ENCODE peak calls at places on chromosome 9, in nine cellular contexts. A is cardiac muscle cell, W is left ventricle myocardium inferior, Y is OCI-LY7, X is lower lobe of right lung, P is tibial artery, S is HepG2, E is thyroid gland, V is fibroblast of lung. T is an unnamed sample. For H3K4me1, the result is how much of the 10 kb centered on the place peaks cover.

GRCh38 chr9:101727621-101728524 is 10.6 kb downstream of the GRIN3A start:
- DNase-seq in A (peak), W (no peak), Y (peak), X (no peak), P (no peak), S (peak), E (no peak), V (peak), T (no peak)

GRCh38 chr9:121333950-121334773 is 35.9 kb downstream of the STOM start:
- DNase-seq in A (no peak), W (no peak), Y (no peak), X (no peak), P (no peak), S (no peak), E (no peak), V (no peak), T (no peak)

GRCh38 chr9:22136446-22137140 is 127.5 kb upstream of the CDKN2B start:
- DNase-seq in A (no peak), W (no peak), Y (no peak), X (no peak), P (no peak), S (no peak), E (no peak), V (peak), T (no peak)

GRCh38 chr9:87502446-87503232 is 5.0 kb downstream of the DAPK1 start:
- DNase-seq in A (no peak), W (no peak), Y (no peak), X (peak), P (no peak), S (no peak), E (no peak), V (no peak), T (peak)

GRCh38 chr9:131668439-131669233 is 71.2 kb downstream of the RAPGEF1 start:
- DNase-seq in A (no peak), W (no peak), Y (peak), X (no peak), P (no peak), S (peak), E (peak), V (peak), T (peak)

GRCh38 chr9:92728831-92729734 is 35.5 kb downstream of the BICD2 start:
- DNase-seq in A (no peak), W (no peak), Y (peak), X (no peak), P (no peak), S (peak), E (no peak), V (no peak), T (peak)

GRCh38 chr9:131578016-131578415 is 32.7 kb downstream of the PRRT1B start:
- DNase-seq in A (no peak), W (no peak), Y (no peak), X (no peak), P (no peak), S (no peak), E (no peak), V (no peak), T (no peak)

GRCh38 chr9:123327697-123328100 is 28.3 kb upstream of the CRB2 start:
- DNase-seq in A (no peak), W (no peak), Y (no peak), X (peak), P (no peak), S (no peak), E (peak), V (no peak), T (peak)

GRCh38 chr9:78707481-78707977 is 410.6 kb downstream of the PSAT1 start:
- DNase-seq in A (no peak), W (no peak), Y (no peak), X (no peak), P (no peak), S (no peak), E (no peak), V (peak), T (no peak)

GRCh38 chr9:38196721-38197120 is 127.7 kb upstream of the SHB start:
- DNase-seq in A (no peak), W (no peak), Y (no peak), X (no peak), P (no peak), S (no peak), E (no peak), V (no peak), T (no peak)

GRCh38 chr9:127188396-127188795 is 66.0 kb upstream of the ANGPTL2 start:
- DNase-seq in A (no peak), W (no peak), Y (no peak), X (peak), P (no peak), S (no peak), E (no peak), V (no peak), T (peak)

GRCh38 chr9:33813712-33814641 is 3.0 kb upstream of the UBE2R2 start:
- DNase-seq in A (peak), W (no peak), Y (peak), X (no peak), P (no peak), S (peak), E (no peak), V (peak), T (no peak)

GRCh38 chr9:93244101-93244500 is 60.2 kb downstream of the WNK2 start:
- DNase-seq in A (no peak), W (no peak), Y (no peak), X (no peak), P (no peak), S (no peak), E (no peak), V (no peak), T (no peak)

GRCh38 chr9:93950619-93951601 is 4.2 kb downstream of the BARX1 start:
- DNase-seq in A (no peak), W (no peak), Y (no peak), X (no peak), P (no peak), S (no peak), E (peak), V (peak), T (peak)

GRCh38 chr9:124747065-124747464 is 24.0 kb downstream of the NR6A1 start:
- DNase-seq in A (no peak), W (no peak), Y (no peak), X (no peak), P (no peak), S (no peak), E (no peak), V (no peak), T (no peak)

GRCh38 chr9:123353984-123354591 is 1.9 kb upstream of the CRB2 start:
- DNase-seq in A (peak), W (peak), Y (peak), X (peak), P (peak), S (peak), E (peak), V (peak), T (peak)

GRCh38 chr9:92299116-92299515 is 5.6 kb upstream of the IARS1 start:
- DNase-seq in A (no peak), W (no peak), Y (peak), X (no peak), P (no peak), S (no peak), E (no peak), V (no peak), T (no peak)

GRCh38 chr9:121154782-121155181 is 46.9 kb downstream of the RAB14 start:
- DNase-seq in A (no peak), W (no peak), Y (no peak), X (no peak), P (no peak), S (no peak), E (no peak), V (no peak), T (no peak)

GRCh38 chr9:122367779-122368460 is 2.9 kb upstream of the PTGS1 start:
- DNase-seq in A (no peak), W (no peak), Y (no peak), X (no peak), P (no peak), S (no peak), E (no peak), V (no peak), T (no peak)

GRCh38 chr9:71562140-71562539 is 206.2 kb downstream of the CEMIP2 start:
- DNase-seq in A (no peak), W (no peak), Y (no peak), X (no peak), P (no peak), S (no peak), E (no peak), V (no peak), T (no peak)

GRCh38 chr9:8860925-8861324 is 1061.3 kb upstream of the DMAC1 start:
- DNase-seq in A (no peak), W (no peak), Y (no peak), X (no peak), P (no peak), S (no peak), E (no peak), V (peak), T (no peak)

GRCh38 chr9:110110154-110110553 is 97.8 kb downstream of the C9orf152 start:
- DNase-seq in A (no peak), W (no peak), Y (peak), X (no peak), P (no peak), S (no peak), E (no peak), V (no peak), T (no peak)

GRCh38 chr9:110112792-110113191 is 95.2 kb downstream of the C9orf152 start:
- DNase-seq in A (no peak), W (no peak), Y (no peak), X (no peak), P (no peak), S (no peak), E (no peak), V (no peak), T (no peak)

GRCh38 chr9:110111868-110112267 is 96.1 kb downstream of the C9orf152 start:
- DNase-seq in A (no peak), W (no peak), Y (no peak), X (no peak), P (no peak), S (no peak), E (no peak), V (no peak), T (no peak)

GRCh38 chr9:110106698-110107097 is 101.3 kb downstream of the C9orf152 start:
- DNase-seq in A (no peak), W (no peak), Y (no peak), X (no peak), P (no peak), S (no peak), E (no peak), V (no peak), T (no peak)

DNA sequence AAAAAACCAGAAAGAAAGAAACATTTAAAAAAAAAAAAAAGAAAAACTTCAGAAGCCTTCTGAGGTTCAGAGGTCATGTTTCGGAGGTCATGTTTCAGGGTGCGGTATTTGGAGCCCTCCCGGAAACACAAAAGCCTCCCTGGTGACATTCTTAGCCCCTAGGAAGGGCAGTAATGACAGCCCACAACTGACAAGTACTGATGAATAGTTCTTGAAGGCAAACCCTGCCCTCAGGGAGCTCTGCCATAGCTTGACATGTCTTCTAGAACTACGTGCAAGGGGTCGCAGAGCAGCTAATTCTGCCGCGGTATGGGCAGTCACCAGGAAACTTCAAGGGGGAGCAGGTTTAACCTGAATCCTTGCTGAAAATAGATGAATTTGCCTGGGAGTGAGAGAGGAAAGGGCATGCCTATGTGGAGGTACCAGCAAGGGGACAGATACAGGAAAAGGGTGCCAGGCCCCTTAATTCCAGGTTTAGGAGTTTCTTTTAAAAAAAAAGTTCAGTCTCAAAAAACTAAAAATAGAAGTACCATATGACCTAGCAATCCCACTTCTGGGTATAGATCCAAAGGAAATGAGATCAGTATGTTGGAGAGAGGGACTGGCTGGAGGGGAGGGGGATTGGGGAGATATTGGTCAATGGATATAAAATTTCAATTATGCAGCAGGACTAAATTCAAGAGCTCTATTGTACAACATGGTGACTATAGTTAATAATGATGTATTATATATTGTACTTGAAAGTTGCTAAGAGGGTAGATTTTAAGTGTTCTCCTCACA is 98.4 kb downstream of the C9orf152 start:
- DNase-seq in A (no peak), W (no peak), Y (no peak), X (no peak), P (no peak), S (no peak), E (no peak), V (peak), T (no peak)
- H3K4me1 ChIP-seq in A (under half), W (half or more), Y (half or more), X (under half), P (under half), S (under half), E (under half), V (under half), T (under half)

DNA sequence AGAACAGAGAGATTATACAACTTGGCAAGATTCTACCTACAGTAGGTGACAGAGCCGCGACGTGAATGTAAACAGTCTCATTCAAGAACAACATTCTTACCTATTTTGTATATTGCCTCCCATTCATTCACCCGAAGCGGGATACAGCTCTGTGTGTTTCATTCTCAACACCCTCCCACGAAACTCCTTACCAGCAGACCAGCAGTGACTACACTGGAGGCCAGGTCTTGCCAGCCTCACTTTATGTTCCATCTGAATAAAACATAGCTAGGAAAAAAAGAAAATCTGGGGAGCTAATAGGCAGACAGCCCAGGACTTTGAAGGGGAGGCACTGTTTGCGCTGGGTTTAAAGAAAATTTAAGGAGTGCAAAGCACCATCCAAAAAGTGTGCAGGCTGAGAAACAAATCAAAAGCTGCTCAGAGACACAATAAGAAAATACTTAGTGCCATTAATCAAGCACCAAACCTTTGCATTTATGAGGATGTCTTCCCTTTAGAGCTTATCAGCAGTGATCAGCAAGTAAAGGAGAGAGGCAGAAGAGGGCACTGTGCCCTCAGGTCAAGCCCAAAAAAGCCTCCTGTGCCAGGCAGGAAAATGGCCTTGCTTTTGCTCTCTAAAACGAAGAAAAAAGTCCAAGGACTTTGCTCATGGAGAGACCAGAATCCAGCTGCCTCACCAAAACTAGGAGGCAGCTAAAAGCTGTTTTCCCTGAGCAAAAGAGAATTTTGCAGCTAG is 295.2 kb downstream of the BNC2 start:
- DNase-seq in A (no peak), W (no peak), Y (no peak), X (no peak), P (no peak), S (no peak), E (peak), V (peak), T (no peak)
- TF ChIP-seq CTCF in A (no peak), W (no peak), Y (no peak), X (no peak), P (no peak), S (no peak), E (no peak), V (peak), T (no peak)

DNA sequence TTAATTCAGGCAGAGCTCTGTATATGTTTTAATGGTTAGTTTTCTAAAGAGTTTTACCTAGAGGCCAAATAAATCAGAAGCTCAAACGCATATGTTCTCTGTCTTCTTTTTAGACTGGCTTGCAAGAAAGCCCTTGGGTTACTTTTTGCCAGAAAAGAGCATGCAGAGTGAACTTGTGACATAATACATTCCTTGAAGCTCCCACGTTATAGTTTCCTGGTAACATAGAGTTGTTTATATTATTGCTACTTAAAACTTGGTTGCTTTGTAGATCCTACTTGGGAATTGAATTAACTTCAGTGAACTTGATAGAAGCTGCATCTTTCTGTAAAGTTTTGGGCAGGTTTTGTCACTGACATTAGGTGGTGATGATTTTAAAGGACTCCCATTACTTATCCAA is 102.9 kb downstream of the C9orf152 start:
- DNase-seq in A (no peak), W (no peak), Y (no peak), X (no peak), P (no peak), S (no peak), E (no peak), V (peak), T (no peak)
- H3K4me1 ChIP-seq in A (under half), W (half or more), Y (half or more), X (under half), P (under half), S (under half), E (under half), V (under half), T (under half)

GRCh38 chr9:14547245-14548060 is 145.8 kb downstream of the ZDHHC21 start:
- DNase-seq in A (no peak), W (no peak), Y (no peak), X (no peak), P (no peak), S (no peak), E (no peak), V (no peak), T (no peak)
- TF ChIP-seq CTCF in A (no peak), W (no peak), Y (no peak), X (no peak), P (no peak), S (peak), E (no peak), V (no peak), T (no peak)

GRCh38 chr9:745761-746414 is 95.6 kb upstream of the DMRT1 start:
- DNase-seq in A (no peak), W (no peak), Y (no peak), X (no peak), P (no peak), S (peak), E (no peak), V (no peak), T (no peak)
- H3K4me1 ChIP-seq in A (under half), W (half or more), Y (under half), X (under half), P (under half), S (under half), E (under half), V (under half), T (under half)

DNA sequence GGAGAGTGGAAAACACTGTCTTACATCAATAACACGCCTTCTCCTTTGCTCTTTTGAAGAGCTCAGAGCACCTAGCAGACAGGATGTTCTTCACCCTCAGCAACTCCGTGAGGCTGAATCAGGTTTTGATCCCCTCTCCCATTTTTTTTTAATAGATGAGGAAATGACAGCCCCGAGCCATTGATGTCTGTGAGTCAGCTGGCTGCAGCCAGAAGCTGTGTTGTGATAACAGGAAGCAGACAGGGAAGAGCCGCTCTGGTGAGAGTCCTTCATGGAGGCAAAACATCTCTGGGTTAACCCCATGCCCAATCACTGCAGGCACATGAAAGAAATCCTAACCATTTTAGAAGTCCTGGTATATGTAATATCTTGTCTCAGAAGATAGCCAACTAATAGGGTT is 568.8 kb downstream of the CCDC171 start:
- DNase-seq in A (no peak), W (no peak), Y (no peak), X (no peak), P (no peak), S (no peak), E (no peak), V (no peak), T (no peak)
- TF ChIP-seq CTCF in A (no peak), W (no peak), Y (no peak), X (no peak), P (no peak), S (no peak), E (no peak), V (no peak), T (no peak)

DNA sequence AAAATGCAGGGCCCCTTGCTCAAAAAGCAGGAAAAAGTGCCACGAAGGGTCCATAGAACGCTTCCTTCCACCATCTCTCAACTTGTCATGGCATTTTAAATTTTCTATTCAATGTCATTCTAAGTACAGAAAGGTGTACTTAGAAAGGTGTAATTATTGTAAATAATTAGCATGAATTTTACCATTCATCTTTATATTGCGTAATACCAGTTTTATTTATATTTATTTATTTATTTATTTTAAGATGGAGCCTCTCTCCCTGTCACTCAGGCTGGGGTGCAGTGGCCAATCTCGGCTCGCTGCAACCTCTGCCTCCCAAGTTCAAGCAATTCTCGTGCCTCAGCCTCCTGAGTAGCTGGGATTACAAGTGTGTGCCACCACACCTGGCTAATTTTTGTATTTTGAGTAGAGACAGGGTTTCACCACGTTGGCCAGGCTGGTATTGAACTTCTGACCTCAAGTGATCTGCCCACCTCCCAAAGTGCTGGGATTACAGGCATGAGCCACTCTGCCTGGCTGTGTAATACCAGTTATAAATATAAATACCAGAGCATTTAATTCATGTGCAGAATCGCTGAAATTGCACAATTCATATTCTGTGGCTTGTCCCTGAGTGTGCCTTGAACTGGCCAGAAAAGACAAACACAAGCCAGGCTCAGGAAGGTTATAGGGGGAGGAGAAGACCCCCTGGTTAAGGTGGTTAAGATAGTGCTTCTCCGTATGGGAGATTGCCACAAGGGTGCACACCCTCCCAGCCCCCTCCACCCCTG is 15.0 kb downstream of the IER5L start:
- DNase-seq in A (no peak), W (no peak), Y (no peak), X (no peak), P (no peak), S (no peak), E (no peak), V (peak), T (no peak)
- H3K4me1 ChIP-seq in A (under half), W (under half), Y (under half), X (under half), P (under half), S (half or more), E (under half), V (under half), T (under half)

GRCh38 chr9:117073539-117074336 is 341.1 kb downstream of the ASTN2 start:
- DNase-seq in A (peak), W (no peak), Y (peak), X (no peak), P (no peak), S (peak), E (peak), V (no peak), T (no peak)
- TF ChIP-seq CTCF in A (peak), W (peak), Y (peak), X (no peak), P (peak), S (peak), E (no peak), V (peak), T (peak)

DNA sequence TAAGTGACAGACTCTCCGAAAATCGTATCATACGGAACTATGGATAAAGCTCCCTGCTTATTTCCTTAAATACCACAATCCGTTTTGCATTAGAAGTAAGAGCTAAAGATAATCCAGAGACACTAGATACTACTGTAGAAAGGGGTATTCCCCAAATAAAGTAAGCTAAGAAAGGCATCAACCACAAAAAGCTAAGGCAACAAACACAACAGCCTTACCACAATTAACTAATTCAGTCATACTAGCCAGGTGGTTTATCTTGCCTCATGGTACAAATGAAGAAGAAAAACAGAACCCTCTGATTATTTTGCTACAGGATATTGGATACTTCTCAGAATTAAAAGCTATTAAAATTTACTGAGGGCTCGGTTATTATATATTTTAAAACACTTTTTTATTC is 14.1 kb downstream of the ERP44 start:
- DNase-seq in A (no peak), W (no peak), Y (peak), X (no peak), P (no peak), S (no peak), E (no peak), V (no peak), T (no peak)
- H3K4me1 ChIP-seq in A (under half), W (half or more), Y (half or more), X (under half), P (under half), S (under half), E (under half), V (under half), T (under half)

T was measured in upper lobe of right lung.